ENCODE peak calls at places on chromosome 5, in four cellular contexts. U, X, E and M are unnamed samples.

GRCh38 chr5:123937230-123937629 is 425.3 kb downstream of the CSNK1G3 start:
- DNase-seq in U (no peak), E (peak), X (no peak), M (peak)

GRCh38 chr5:107285772-107286171 is 385.0 kb downstream of the EFNA5 start:
- DNase-seq in U (no peak), E (peak), X (no peak), M (peak)

GRCh38 chr5:172095368-172095960 is 89.0 kb upstream of the FBXW11 start:
- DNase-seq in E (no peak), X (no peak), U (no peak), M (no peak)

GRCh38 chr5:97443740-97444139 is 260.7 kb upstream of the RIOK2 start:
- DNase-seq in U (no peak), E (no peak), X (no peak), M (no peak)

GRCh38 chr5:176533894-176534611 is 3.1 kb downstream of the RNF44 start:
- DNase-seq in X (no peak), U (no peak), E (peak), M (peak)

GRCh38 chr5:14174235-14174636 is 31.1 kb downstream of the TRIO start:
- DNase-seq in X (no peak), E (no peak), U (no peak), M (no peak)

GRCh38 chr5:32475338-32476097 is 31.0 kb upstream of the ZFR start:
- DNase-seq in X (no peak), E (no peak), U (no peak), M (no peak)

GRCh38 chr5:136655429-136655828 is 290.1 kb upstream of the TRPC7 start:
- DNase-seq in U (no peak), X (no peak), E (no peak), M (peak)

GRCh38 chr5:14118551-14119320 is 24.4 kb upstream of the TRIO start:
- DNase-seq in U (no peak), X (peak), E (no peak), M (no peak)

GRCh38 chr5:158485604-158486081 is 614.1 kb downstream of the EBF1 start:
- DNase-seq in U (no peak), X (no peak), E (no peak), M (no peak)

GRCh38 chr5:12335938-12336337 is 431.7 kb upstream of the CTNND2 start:
- DNase-seq in E (no peak), U (no peak), X (no peak), M (no peak)

GRCh38 chr5:170105643-170106611 is at the start of gene FOXI1:
- DNase-seq in U (no peak), X (no peak), E (no peak), M (no peak)

GRCh38 chr5:116773926-116774325 is 199.3 kb upstream of the SEMA6A start:
- DNase-seq in E (no peak), X (no peak), U (no peak), M (no peak)

GRCh38 chr5:174573210-174574014 is 151.0 kb upstream of the MSX2 start:
- DNase-seq in X (no peak), E (no peak), U (no peak), M (no peak)

GRCh38 chr5:157570801-157571200 is 4.8 kb downstream of the ADAM19 start:
- DNase-seq in U (no peak), E (no peak), X (no peak), M (no peak)

GRCh38 chr5:135834639-135835529 is at the start of gene SLC25A48:
- DNase-seq in X (peak), U (peak), E (peak), M (no peak)

GRCh38 chr5:2000591-2000990 is 117.9 kb upstream of the IRX4 start:
- DNase-seq in E (no peak), X (no peak), U (no peak), M (no peak)

GRCh38 chr5:180640765-180641565 is 8.4 kb downstream of the FLT4 start:
- DNase-seq in X (no peak), U (no peak), E (no peak), M (no peak)

GRCh38 chr5:13662646-13663045 is 281.8 kb downstream of the DNAH5 start:
- DNase-seq in X (no peak), E (no peak), U (no peak), M (peak)

GRCh38 chr5:163497315-163497714 is 8.1 kb upstream of the MAT2B start:
- DNase-seq in U (no peak), E (no peak), X (no peak), M (no peak)

GRCh38 chr5:159051431-159052281 is 48.1 kb downstream of the EBF1 start:
- DNase-seq in U (no peak), E (no peak), X (peak), M (peak)

GRCh38 chr5:154593091-154593490 is 115.1 kb upstream of the HAND1 start:
- DNase-seq in E (peak), U (no peak), X (no peak), M (peak)

GRCh38 chr5:132651838-132652476 is 6.0 kb upstream of the IL13 start:
- DNase-seq in U (no peak), X (no peak), E (no peak), M (no peak)

GRCh38 chr5:126499278-126499677 is 76.1 kb downstream of the GRAMD2B start:
- DNase-seq in E (no peak), U (no peak), X (no peak), M (no peak)

GRCh38 chr5:54383225-54383624 is 72.3 kb upstream of the HSPB3 start:
- DNase-seq in X (no peak), U (no peak), E (peak), M (no peak)

GRCh38 chr5:39190311-39191102 is 28.9 kb downstream of the FYB1 start:
- DNase-seq in E (no peak), U (no peak), X (no peak), M (no peak)

GRCh38 chr5:180784497-180785097 is 18.0 kb downstream of the MGAT1 start:
- DNase-seq in U (no peak), E (peak), X (peak), M (peak)

GRCh38 chr5:3854069-3854741 is 258.6 kb downstream of the IRX1 start:
- DNase-seq in X (peak), E (no peak), U (no peak), M (no peak)

GRCh38 chr5:72248352-72249032 is 71.5 kb downstream of the MRPS27 start:
- DNase-seq in E (peak), X (no peak), U (no peak), M (peak)

GRCh38 chr5:113236536-113237308 is 198.1 kb downstream of the TSSK1B start:
- DNase-seq in E (no peak), U (no peak), X (no peak), M (peak)

GRCh38 chr5:72337159-72337558 is 17.0 kb downstream of the PTCD2 start:
- DNase-seq in U (no peak), E (no peak), X (no peak), M (no peak)

GRCh38 chr5:65142511-65143011 is 339.2 kb downstream of the ADAMTS6 start:
- DNase-seq in E (no peak), X (no peak), U (no peak), M (peak)

GRCh38 chr5:83512051-83512745 is 40.7 kb downstream of the VCAN start:
- DNase-seq in E (no peak), X (no peak), U (no peak), M (no peak)

GRCh38 chr5:35618791-35619190 is 1.1 kb downstream of the SPEF2 start:
- DNase-seq in U (no peak), E (no peak), X (peak), M (no peak)

GRCh38 chr5:110333384-110333783 is 393.1 kb downstream of the TMEM232 start:
- DNase-seq in X (no peak), E (no peak), U (no peak), M (peak)

GRCh38 chr5:162939962-162940361 is 497.4 kb upstream of the CCNG1 start:
- DNase-seq in E (no peak), U (no peak), X (no peak), M (no peak)

GRCh38 chr5:69048233-69048632 is 45.6 kb upstream of the SLC30A5 start:
- DNase-seq in X (no peak), E (no peak), U (no peak), M (peak)